ENCODE peak calls at places on chromosome 7, in six cellular contexts. D, G, Y, Z, X and J are unnamed samples.

GRCh38 chr7:55887786-55888185 is 530 bp downstream of the ZNF713 start:
- DNase-seq in D (no peak), G (no peak), Y (peak; percentile 17), Z (no peak), X (peak; percentile 43), J (no peak)

GRCh38 chr7:138363721-138364120 is 96.3 kb upstream of the TRIM24 start:
- DNase-seq in D (no peak), G (no peak), Y (no peak), Z (no peak), X (no peak), J (no peak)

GRCh38 chr7:152909683-152910544 is 150.4 kb downstream of the ACTR3B start:
- DNase-seq in D (no peak), G (no peak), Y (no peak), Z (no peak), X (no peak), J (no peak)

GRCh38 chr7:40755438-40755837 is 620.6 kb downstream of the SUGCT start:
- DNase-seq in D (peak; percentile 15), G (no peak), Y (no peak), Z (no peak), X (no peak), J (no peak)

GRCh38 chr7:64775289-64775688 is 18.9 kb upstream of the ZNF138 start:
- DNase-seq in D (no peak), G (no peak), Y (peak; percentile 4), Z (no peak), X (no peak), J (no peak)

GRCh38 chr7:148708026-148708685 is 9.5 kb downstream of the CUL1 start:
- DNase-seq in D (no peak), G (no peak), Y (no peak), Z (no peak), X (peak; percentile 70), J (no peak)

GRCh38 chr7:50349963-50350944 is 45.7 kb downstream of the IKZF1 start:
- DNase-seq in D (no peak), G (no peak), Y (no peak), Z (no peak), X (no peak), J (no peak)

GRCh38 chr7:50339990-50340500 is 35.5 kb downstream of the IKZF1 start:
- DNase-seq in D (no peak), G (peak; percentile 10), Y (no peak), Z (no peak), X (no peak), J (no peak)

GRCh38 chr7:42476255-42476654 is 239.2 kb upstream of the GLI3 start:
- DNase-seq in D (no peak), G (no peak), Y (no peak), Z (no peak), X (no peak), J (no peak)

GRCh38 chr7:76269895-76270294 is 32.6 kb upstream of the HSPB1 start:
- DNase-seq in D (no peak), G (no peak), Y (no peak), Z (no peak), X (no peak), J (no peak)

GRCh38 chr7:75639893-75640600 is 98.7 kb downstream of the HIP1 start:
- DNase-seq in D (no peak), G (no peak), Y (peak; percentile 35), Z (no peak), X (no peak), J (no peak)

GRCh38 chr7:45001138-45001694 is 1.2 kb downstream of the CCM2 start:
- DNase-seq in D (peak; percentile 74), G (peak; percentile 71), Y (peak; percentile 49), Z (no peak), X (peak; percentile 58), J (peak; percentile 89)

GRCh38 chr7:81484266-81484665 is 285.6 kb downstream of the HGF start:
- DNase-seq in D (peak; percentile 55), G (peak; percentile 71), Y (peak; percentile 93), Z (no peak), X (peak; percentile 9), J (no peak)

GRCh38 chr7:81462672-81463071 is 307.2 kb downstream of the HGF start:
- DNase-seq in D (no peak), G (no peak), Y (peak; percentile 60), Z (no peak), X (no peak), J (no peak)

GRCh38 chr7:41940760-41941343 is 238.0 kb upstream of the INHBA start:
- DNase-seq in D (peak; percentile 90), G (peak; percentile 86), Y (peak; percentile 84), Z (peak; percentile 32), X (peak; percentile 93), J (peak; percentile 85)

GRCh38 chr7:107854454-107854853 is 36.5 kb upstream of the DLD start:
- DNase-seq in D (no peak), G (no peak), Y (no peak), Z (no peak), X (no peak), J (no peak)

GRCh38 chr7:66359656-66360211 is 154.6 kb downstream of the TPST1 start:
- DNase-seq in D (no peak), G (no peak), Y (no peak), Z (no peak), X (no peak), J (no peak)

GRCh38 chr7:43175525-43176200 is 63.2 kb downstream of the HECW1 start:
- DNase-seq in D (no peak), G (no peak), Y (no peak), Z (no peak), X (no peak), J (no peak)

GRCh38 chr7:43108255-43109011 is 4.0 kb upstream of the HECW1 start:
- DNase-seq in D (peak; percentile 83), G (peak; percentile 92), Y (peak; percentile 77), Z (peak; percentile 44), X (peak; percentile 87), J (peak; percentile 87)

GRCh38 chr7:43824963-43825362 is 44.4 kb downstream of the MRPS24 start:
- DNase-seq in D (peak; percentile 35), G (no peak), Y (peak; percentile 3), Z (no peak), X (no peak), J (no peak)

GRCh38 chr7:144776447-144776846 is 59.4 kb downstream of the TPK1 start:
- DNase-seq in D (no peak), G (no peak), Y (no peak), Z (no peak), X (no peak), J (no peak)

DNA sequence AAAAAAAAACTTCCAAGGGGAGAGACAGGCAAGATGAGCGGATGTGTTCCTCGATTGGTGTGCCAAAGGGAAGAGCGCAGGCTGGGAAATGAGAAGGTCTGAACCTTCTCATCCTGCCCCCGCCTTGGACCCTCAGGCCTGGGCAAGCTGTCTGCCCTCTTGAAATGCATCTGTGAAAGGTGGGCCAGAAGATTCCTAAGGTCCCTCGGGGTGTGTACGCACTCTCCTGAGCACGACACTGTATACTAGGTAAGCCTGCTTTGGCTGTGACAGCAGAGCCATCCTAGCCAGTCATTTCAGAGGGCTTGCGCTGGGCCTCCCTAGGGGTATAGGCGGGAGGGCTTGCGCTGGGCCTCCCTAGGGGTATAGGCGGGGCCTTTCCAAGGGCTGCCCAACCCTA is 26.8 kb downstream of the PODXL start:
- DNase-seq in D (no peak), G (no peak), Y (no peak), Z (no peak), X (no peak), J (no peak)
- H3K4me1 ChIP-seq in D (no peaks in the 10 kb centered on the region), G (peaks cover 84% of the 10 kb centered on the region), Y (peaks cover 9% of the 10 kb centered on the region), Z (no peaks in the 10 kb centered on the region), X (no peaks in the 10 kb centered on the region), J (no peaks in the 10 kb centered on the region)

GRCh38 chr7:7452652-7453051 is 83.0 kb downstream of the COL28A1 start:
- DNase-seq in D (no peak), G (no peak), Y (no peak), Z (no peak), X (no peak), J (no peak)
- H3K4me3 ChIP-seq in D (no peak overlapping the region), G (no peak overlapping the region), Y (no peak overlapping the region), Z (no peak overlapping the region), X (no peak overlapping the region), J (no peak overlapping the region)

GRCh38 chr7:151581741-151582140 is 62.0 kb upstream of the RHEB start:
- DNase-seq in D (no peak), G (no peak), Y (no peak), Z (no peak), X (no peak), J (no peak)

GRCh38 chr7:151590071-151590800 is 70.5 kb upstream of the RHEB start:
- DNase-seq in D (no peak), G (no peak), Y (no peak), Z (no peak), X (no peak), J (peak; percentile 44)

GRCh38 chr7:151588982-151589381 is 69.3 kb upstream of the RHEB start:
- DNase-seq in D (no peak), G (no peak), Y (no peak), Z (no peak), X (no peak), J (no peak)

GRCh38 chr7:151586531-151587270 is 67.0 kb upstream of the RHEB start:
- DNase-seq in D (no peak), G (no peak), Y (no peak), Z (no peak), X (no peak), J (no peak)

GRCh38 chr7:151585744-151586424 is 66.2 kb upstream of the RHEB start:
- DNase-seq in D (no peak), G (no peak), Y (no peak), Z (no peak), X (no peak), J (no peak)
- H3K4me2 ChIP-seq in D (no peak overlapping the region), G (no peak overlapping the region), Y (no peak overlapping the region), Z (no peak overlapping the region), X (no peak overlapping the region), J (no peak overlapping the region)

DNA sequence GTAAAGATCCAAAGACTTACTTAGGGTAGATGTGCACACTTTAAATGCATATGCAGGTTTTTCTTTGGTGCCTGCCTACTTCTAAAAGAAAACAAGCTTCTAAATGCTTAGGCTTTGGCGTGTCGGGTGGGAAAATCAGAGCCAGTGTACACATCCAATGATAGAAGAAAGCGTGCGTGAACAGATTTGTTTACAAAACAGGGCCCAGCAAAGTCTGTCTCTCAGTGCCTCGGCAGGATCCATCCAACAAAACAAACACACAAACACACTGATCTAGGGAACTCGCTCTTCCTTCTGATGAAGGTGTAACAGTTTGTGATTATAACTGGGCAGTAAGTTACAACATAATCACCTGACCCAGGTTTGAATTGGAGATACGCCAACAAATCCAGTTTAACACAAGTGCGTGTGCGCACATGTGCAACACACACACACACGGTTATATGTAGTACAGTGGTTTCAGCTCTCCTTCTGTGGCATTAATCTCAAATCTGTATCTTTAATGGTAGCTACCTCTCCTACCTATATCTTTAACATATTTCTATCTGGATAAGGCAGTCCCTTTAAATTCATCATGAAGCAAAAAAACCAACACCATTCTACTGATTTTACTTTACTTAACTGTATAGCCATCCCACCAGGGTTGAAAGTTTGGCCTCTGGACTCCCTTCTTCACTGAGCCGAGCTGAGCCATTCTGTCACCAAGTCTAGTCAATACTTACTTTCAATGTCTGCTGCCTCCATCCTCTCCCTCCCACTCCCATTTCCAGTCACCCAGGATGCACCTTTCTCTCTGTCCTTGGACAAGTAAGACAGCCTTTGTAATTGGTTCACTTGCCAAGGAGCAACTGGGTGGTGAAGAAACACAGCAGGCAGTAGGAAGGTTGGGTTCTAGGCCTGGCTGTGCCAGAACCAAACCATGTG is 184.4 kb upstream of the KLF14 start:
- DNase-seq in D (no peak), G (no peak), Y (no peak), Z (no peak), X (no peak), J (no peak)
- H3K4me1 ChIP-seq in D (peaks cover 53% of the 10 kb centered on the region), G (peaks cover 28% of the 10 kb centered on the region), Y (peaks cover 95% of the 10 kb centered on the region), Z (peaks cover 92% of the 10 kb centered on the region), X (peaks cover 11% of the 10 kb centered on the region), J (peaks cover 67% of the 10 kb centered on the region)

GRCh38 chr7:99828818-99829217 is 1.0 kb downstream of the CYP3A43 start:
- DNase-seq in D (no peak), G (no peak), Y (no peak), Z (no peak), X (no peak), J (no peak)
- H3K4me3 ChIP-seq in D (no peak overlapping the region), G (no peak overlapping the region), Y (no peak overlapping the region), Z (no peak overlapping the region), X (no peak overlapping the region), J (no peak overlapping the region)

GRCh38 chr7:1175597-1175966 is 15.6 kb upstream of the ZFAND2A start:
- DNase-seq in D (no peak), G (no peak), Y (no peak), Z (no peak), X (peak; percentile 80), J (no peak)
- H3K4me2 ChIP-seq in D (peak overlapping the region; percentile 69), G (no peak overlapping the region), Y (peak overlapping the region; percentile 46), Z (peak overlapping the region; percentile 93), X (no peak overlapping the region), J (peak overlapping the region; percentile 59)